ENCODE peak calls at places on chromosomes 1 and 21, in eight cellular contexts. G is cardiac muscle cell, U is right lobe of liver, B is DND-41, N is tibial artery, T is prostate gland, I is RWPE1, K is Peyer's patch. D is an unnamed sample.

GRCh38 chr1:201004732-201005131 is 18.8 kb downstream of the KIF21B start:
- DNase-seq in G (no peak), U (no peak), B (no peak), N (no peak), T (no peak), I (no peak), K (no peak), D (no peak)

GRCh38 chr1:25787477-25788043 is 12.4 kb upstream of the SELENON start:
- DNase-seq in G (no peak), U (no peak), B (no peak), N (no peak), T (no peak), I (no peak), K (no peak), D (no peak)

GRCh38 chr1:226425431-226426031 is 17.6 kb upstream of the PARP1 start:
- DNase-seq in G (no peak), U (no peak), B (peak), N (no peak), T (no peak), I (no peak), K (no peak), D (no peak)

GRCh38 chr1:207288315-207288714 is 33.2 kb upstream of the CD55 start:
- DNase-seq in G (no peak), U (no peak), B (no peak), N (no peak), T (no peak), I (no peak), K (no peak), D (no peak)

GRCh38 chr1:231487019-231487418 is 41.5 kb upstream of the TSNAX start:
- DNase-seq in G (no peak), U (no peak), B (no peak), N (no peak), T (no peak), I (no peak), K (no peak), D (no peak)

GRCh38 chr1:45501502-45501859 is 1.4 kb downstream of the MMACHC start:
- DNase-seq in G (no peak), U (no peak), B (no peak), N (no peak), T (no peak), I (no peak), K (no peak), D (no peak)

GRCh38 chr1:89762431-89762800 is 58.4 kb upstream of the LRRC8D start:
- DNase-seq in G (no peak), U (no peak), B (no peak), N (no peak), T (no peak), I (no peak), K (no peak), D (no peak)

GRCh38 chr21:42336065-42336464 is 14.7 kb downstream of the TFF2 start:
- DNase-seq in G (peak), U (peak), B (no peak), N (no peak), T (no peak), I (no peak), K (no peak), D (no peak)

GRCh38 chr1:62263813-62264353 is 55.4 kb downstream of the KANK4 start:
- DNase-seq in G (no peak), U (no peak), B (no peak), N (no peak), T (no peak), I (no peak), K (no peak), D (no peak)

GRCh38 chr1:155175927-155176371 is 2.3 kb downstream of the TRIM46 start:
- DNase-seq in G (no peak), U (no peak), B (peak), N (peak), T (no peak), I (no peak), K (peak), D (peak)

GRCh38 chr1:26016258-26016943 is 5.2 kb upstream of the EXTL1 start:
- DNase-seq in G (no peak), U (no peak), B (no peak), N (no peak), T (no peak), I (no peak), K (no peak), D (no peak)

GRCh38 chr1:1614204-1614953 is 921 bp upstream of the MIB2 start:
- DNase-seq in G (no peak), U (no peak), B (no peak), N (no peak), T (no peak), I (no peak), K (no peak), D (peak)

GRCh38 chr1:154971341-154971998 is 923 bp upstream of the SHC1 start:
- DNase-seq in G (no peak), U (peak), B (no peak), N (no peak), T (peak), I (no peak), K (peak), D (peak)

GRCh38 chr1:11784256-11784992 is 21.3 kb downstream of the MTHFR start:
- DNase-seq in G (no peak), U (no peak), B (no peak), N (no peak), T (no peak), I (no peak), K (no peak), D (peak)

GRCh38 chr1:180221461-180221860 is 8.6 kb upstream of the LHX4 start:
- DNase-seq in G (no peak), U (no peak), B (no peak), N (no peak), T (no peak), I (no peak), K (no peak), D (no peak)

GRCh38 chr21:35045539-35046222 is 3.4 kb downstream of the RUNX1 start:
- DNase-seq in G (no peak), U (no peak), B (peak), N (no peak), T (no peak), I (no peak), K (no peak), D (no peak)

GRCh38 chr1:35637401-35637809 is 3.9 kb downstream of the PSMB2 start:
- DNase-seq in G (no peak), U (no peak), B (no peak), N (no peak), T (no peak), I (peak), K (no peak), D (no peak)

GRCh38 chr1:38919075-38919474 is 22.6 kb downstream of the RHBDL2 start:
- DNase-seq in G (peak), U (no peak), B (no peak), N (no peak), T (no peak), I (no peak), K (no peak), D (no peak)

GRCh38 chr21:26846036-26846931 is 1.1 kb upstream of the ADAMTS1 start:
- DNase-seq in G (peak), U (peak), B (no peak), N (peak), T (peak), I (peak), K (peak), D (peak)

GRCh38 chr1:241842565-241842964 is 5.4 kb upstream of the EXO1 start:
- DNase-seq in G (no peak), U (no peak), B (no peak), N (no peak), T (no peak), I (no peak), K (no peak), D (no peak)

GRCh38 chr1:22323846-22324504 is 127.7 kb upstream of the ZBTB40 start:
- DNase-seq in G (no peak), U (peak), B (no peak), N (no peak), T (no peak), I (no peak), K (no peak), D (no peak)
- H3K27ac ChIP-seq in G (no peak), U (no peak), B (no peak), N (no peak), T (no peak), I (no peak), K (no peak), D (no peak)

GRCh38 chr1:224759135-224759534 is 143.0 kb downstream of the CNIH3 start:
- DNase-seq in G (no peak), U (no peak), B (no peak), N (no peak), T (no peak), I (no peak), K (no peak), D (no peak)
- TF ChIP-seq CTCF in G (no peak), U (no peak), B (no peak), N (no peak), T (no peak), I (no peak), K (no peak), D (no peak)

GRCh38 chr1:98382586-98382985 is 278.9 kb upstream of the SNX7 start:
- DNase-seq in G (no peak), U (no peak), B (no peak), N (no peak), T (no peak), I (no peak), K (no peak), D (no peak)
- H3K27ac ChIP-seq in G (no peak), U (no peak), B (peak), N (no peak), T (no peak), I (no peak), K (no peak), D (no peak)

GRCh38 chr1:220455559-220455958 is 72.4 kb upstream of the MARK1 start:
- DNase-seq in G (no peak), U (no peak), B (no peak), N (no peak), T (no peak), I (no peak), K (no peak), D (no peak)

GRCh38 chr1:220451541-220451940 is 76.4 kb upstream of the MARK1 start:
- DNase-seq in G (peak), U (no peak), B (no peak), N (no peak), T (no peak), I (no peak), K (no peak), D (no peak)

GRCh38 chr1:220450927-220451326 is 77.0 kb upstream of the MARK1 start:
- DNase-seq in G (no peak), U (no peak), B (no peak), N (no peak), T (no peak), I (no peak), K (no peak), D (no peak)

GRCh38 chr1:220453371-220453770 is 74.6 kb upstream of the MARK1 start:
- DNase-seq in G (no peak), U (no peak), B (no peak), N (no peak), T (no peak), I (no peak), K (no peak), D (no peak)

GRCh38 chr1:220454155-220454777 is 73.7 kb upstream of the MARK1 start:
- DNase-seq in G (no peak), U (no peak), B (no peak), N (no peak), T (no peak), I (peak), K (no peak), D (no peak)
- TF ChIP-seq CTCF in G (no peak), U (no peak), B (no peak), N (no peak), T (no peak), I (peak), K (no peak), D (no peak)

GRCh38 chr1:58732087-58732486 is 32.2 kb upstream of the MYSM1 start:
- DNase-seq in G (no peak), U (no peak), B (no peak), N (no peak), T (peak), I (no peak), K (no peak), D (no peak)
- H3K27ac ChIP-seq in G (no peak), U (no peak), B (no peak), N (no peak), T (no peak), I (no peak), K (no peak), D (no peak)

DNA sequence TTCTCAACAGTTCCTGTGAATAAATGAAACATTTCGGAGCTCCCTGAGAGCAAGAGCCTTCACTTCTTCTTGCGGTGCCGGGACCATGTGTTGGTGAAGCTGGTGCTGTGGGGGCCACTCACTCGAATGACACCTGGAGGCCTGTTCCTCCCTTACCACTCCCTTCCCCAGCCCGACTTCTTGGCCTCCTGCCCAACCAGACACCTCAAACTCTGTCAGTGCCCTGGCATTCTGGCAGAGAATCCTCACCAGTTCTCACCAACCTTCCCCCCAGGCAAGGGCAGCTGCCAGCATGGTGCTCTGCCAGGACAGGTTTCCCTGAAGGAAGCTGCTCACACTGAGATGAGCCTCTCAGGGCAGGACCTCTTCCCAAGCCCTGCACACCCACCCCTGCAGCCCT is 68.3 kb downstream of the MPZL1 start:
- DNase-seq in G (no peak), U (no peak), B (no peak), N (no peak), T (peak), I (peak), K (no peak), D (no peak)
- TF ChIP-seq CTCF in G (no peak), U (no peak), B (no peak), N (no peak), T (no peak), I (no peak), K (no peak), D (no peak)

DNA sequence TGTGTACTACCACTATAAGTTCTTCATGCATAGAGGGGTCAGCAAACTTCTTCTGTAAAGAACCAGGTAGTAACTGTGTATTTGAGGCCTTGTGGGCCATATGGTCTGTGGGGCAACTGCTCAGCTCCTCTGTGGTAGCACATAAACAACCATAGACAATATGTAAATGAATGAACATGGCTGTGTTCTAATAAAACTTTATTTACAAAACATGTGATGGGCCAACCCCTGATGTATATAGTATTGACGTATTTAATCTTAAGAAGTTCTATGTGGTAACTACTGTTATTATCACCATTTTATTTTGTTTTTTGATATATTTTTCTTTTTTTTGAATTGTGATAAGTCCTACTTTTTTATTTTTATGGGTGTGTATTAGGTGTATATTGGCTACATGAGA is 15.4 kb downstream of the TRAF5 start:
- DNase-seq in G (no peak), U (no peak), B (no peak), N (no peak), T (no peak), I (no peak), K (no peak), D (no peak)
- H3K27ac ChIP-seq in G (no peak), U (no peak), B (no peak), N (no peak), T (no peak), I (no peak), K (no peak), D (no peak)